ENCODE peak calls at places on chromosomes 6 and 20, in ten cellular contexts. X, E, R, U, W, S, K, J, F and H are unnamed samples.

GRCh38 chr6:24441599-24441904 is 38.8 kb downstream of the MRS2 start:
- DNase-seq in X (no peak), E (no peak), R (no peak), U (no peak), W (no peak), S (no peak), K (no peak), J (no peak), F (no peak), H (no peak)

GRCh38 chr6:123575218-123575617 is 61.5 kb downstream of the TRDN start:
- DNase-seq in X (no peak), E (no peak), R (no peak), U (no peak), W (no peak), S (no peak), K (no peak), J (no peak), F (no peak), H (no peak)

GRCh38 chr6:87122477-87122876 is 27.6 kb upstream of the CGA start:
- DNase-seq in X (no peak), E (no peak), R (no peak), U (no peak), W (no peak), S (no peak), K (no peak), J (no peak), F (no peak), H (peak)

GRCh38 chr20:53981130-53981529 is 89.3 kb downstream of the BCAS1 start:
- DNase-seq in X (no peak), E (no peak), R (no peak), U (no peak), W (no peak), S (no peak), K (no peak), J (no peak), F (no peak), H (no peak)

GRCh38 chr6:136843210-136843609 is 20.8 kb downstream of the PEX7 start:
- DNase-seq in X (no peak), E (no peak), R (no peak), U (no peak), W (no peak), S (no peak), K (no peak), J (no peak), F (no peak), H (no peak)

GRCh38 chr6:90003941-90004340 is 109.7 kb downstream of the GJA10 start:
- DNase-seq in X (no peak), E (no peak), R (no peak), U (no peak), W (no peak), S (no peak), K (no peak), J (peak), F (no peak), H (no peak)

GRCh38 chr6:157760589-157761330 is 62.3 kb upstream of the SNX9 start:
- DNase-seq in X (no peak), E (no peak), R (no peak), U (no peak), W (no peak), S (no peak), K (no peak), J (no peak), F (no peak), H (no peak)

GRCh38 chr6:157774153-157775135 is 48.6 kb upstream of the SNX9 start:
- DNase-seq in X (no peak), E (no peak), R (peak), U (no peak), W (peak), S (no peak), K (no peak), J (no peak), F (no peak), H (peak)

GRCh38 chr6:19753822-19754221 is 83.3 kb upstream of the ID4 start:
- DNase-seq in X (no peak), E (no peak), R (peak), U (no peak), W (no peak), S (no peak), K (peak), J (no peak), F (no peak), H (peak)

GRCh38 chr20:13510837-13511488 is 127.8 kb downstream of the TASP1 start:
- DNase-seq in X (peak), E (no peak), R (no peak), U (no peak), W (no peak), S (no peak), K (no peak), J (no peak), F (peak), H (no peak)

GRCh38 chr6:30742316-30743098 is at the start of gene FLOT1:
- DNase-seq in X (peak), E (peak), R (peak), U (peak), W (peak), S (peak), K (peak), J (peak), F (peak), H (peak)

GRCh38 chr6:135583256-135583758 is 85.8 kb upstream of the AHI1 start:
- DNase-seq in X (no peak), E (no peak), R (no peak), U (no peak), W (no peak), S (no peak), K (no peak), J (no peak), F (no peak), H (no peak)

GRCh38 chr6:25404693-25405169 is 125.6 kb downstream of the CARMIL1 start:
- DNase-seq in X (no peak), E (peak), R (no peak), U (no peak), W (no peak), S (peak), K (peak), J (no peak), F (no peak), H (no peak)

GRCh38 chr6:136265101-136265500 is 15.0 kb upstream of the MTFR2 start:
- DNase-seq in X (no peak), E (no peak), R (no peak), U (no peak), W (no peak), S (no peak), K (no peak), J (no peak), F (no peak), H (no peak)

GRCh38 chr6:74170118-74170517 is 474.1 kb downstream of the CD109 start:
- DNase-seq in X (no peak), E (no peak), R (no peak), U (no peak), W (no peak), S (no peak), K (no peak), J (no peak), F (no peak), H (no peak)

GRCh38 chr6:170405311-170405975 is 98.9 kb downstream of the FAM120B start:
- DNase-seq in X (no peak), E (peak), R (no peak), U (no peak), W (no peak), S (no peak), K (no peak), J (peak), F (no peak), H (no peak)

GRCh38 chr20:16617056-16617455 is 43.8 kb upstream of the KIF16B start:
- DNase-seq in X (no peak), E (no peak), R (no peak), U (no peak), W (no peak), S (no peak), K (no peak), J (no peak), F (no peak), H (no peak)

GRCh38 chr20:57198359-57199072 is 67.9 kb downstream of the BMP7 start:
- DNase-seq in X (no peak), E (no peak), R (peak), U (no peak), W (no peak), S (no peak), K (no peak), J (no peak), F (no peak), H (peak)